ENCODE peak calls at places on chromosome 1, in five cellular contexts. N, E, W, K and B are unnamed samples.

GRCh38 chr1:101161619-101162018 is 75.2 kb upstream of the S1PR1 start:
- DNase-seq in N (no peak), K (peak; percentile 95), E (no peak), W (no peak), B (no peak)

GRCh38 chr1:12464627-12465056 is 153.4 kb downstream of the DHRS3 start:
- DNase-seq in K (no peak), N (peak; percentile 65), W (peak; percentile 97), E (no peak), B (peak; percentile 99)

GRCh38 chr1:234598974-234599616 is 10.9 kb downstream of the IRF2BP2 start:
- DNase-seq in E (no peak), K (peak; percentile 18), W (no peak), N (no peak), B (no peak)

GRCh38 chr1:8464377-8464776 is 146.5 kb downstream of the SLC45A1 start:
- DNase-seq in N (no peak), E (no peak), K (no peak), W (no peak), B (no peak)

GRCh38 chr1:230540416-230540815 is 101.9 kb upstream of the COG2 start:
- DNase-seq in N (no peak), K (no peak), W (no peak), E (no peak), B (no peak)

GRCh38 chr1:236844499-236845271 is 49.6 kb downstream of the MTR start:
- DNase-seq in W (peak; percentile 52), K (no peak), N (no peak), E (no peak), B (peak; percentile 48)

GRCh38 chr1:165898837-165899236 is 71.4 kb downstream of the UCK2 start:
- DNase-seq in N (peak; percentile 95), K (peak; percentile 70), W (peak; percentile 100), E (peak; percentile 14), B (peak; percentile 99)

GRCh38 chr1:21511579-21512522 is 2.6 kb downstream of the ALPL start:
- DNase-seq in E (no peak), W (peak; percentile 96), N (peak; percentile 55), K (no peak), B (peak; percentile 96)

GRCh38 chr1:27135920-27136551 is 18.9 kb downstream of the SLC9A1 start:
- DNase-seq in K (no peak), W (peak; percentile 42), E (peak; percentile 64), N (peak; percentile 16), B (no peak)

GRCh38 chr1:156571261-156571958 is 955 bp downstream of the IQGAP3 start:
- DNase-seq in N (peak; percentile 74), W (peak; percentile 96), E (no peak), K (peak; percentile 83), B (peak; percentile 91)

GRCh38 chr1:41645062-41645461 is 160.6 kb upstream of the EDN2 start:
- DNase-seq in E (no peak), K (no peak), W (no peak), N (no peak), B (no peak)
- H4K20me1 ChIP-seq in E (no peaks in the 10 kb centered on the region), K (no peaks in the 10 kb centered on the region), W (no peaks in the 10 kb centered on the region), N (no peaks in the 10 kb centered on the region), B (peaks cover 59% of the 10 kb centered on the region)

GRCh38 chr1:10779841-10780240 is 16.6 kb downstream of the CASZ1 start:
- DNase-seq in K (no peak), E (no peak), N (no peak), W (no peak), B (no peak)
- H3K4me1 ChIP-seq in K (no peaks in the 10 kb centered on the region), E (no peaks in the 10 kb centered on the region), N (peaks cover 23% of the 10 kb centered on the region), W (no peaks in the 10 kb centered on the region), B (peaks cover 8% of the 10 kb centered on the region)

GRCh38 chr1:224737353-224737727 is 121.2 kb downstream of the CNIH3 start:
- DNase-seq in N (no peak), W (no peak), K (no peak), E (no peak), B (no peak)
- H3K9ac ChIP-seq in N (no peak overlapping the region), W (no peak overlapping the region), K (no peak overlapping the region), E (no peak overlapping the region), B (peak overlapping the region; percentile 24)

GRCh38 chr1:41712687-41713086 is 206.0 kb downstream of the HIVEP3 start:
- DNase-seq in K (no peak), N (no peak), W (no peak), E (no peak), B (no peak)

GRCh38 chr1:41711581-41711980 is 207.1 kb downstream of the HIVEP3 start:
- DNase-seq in N (no peak), E (no peak), W (no peak), K (no peak), B (no peak)

GRCh38 chr1:41710980-41711379 is 207.7 kb downstream of the HIVEP3 start:
- DNase-seq in E (no peak), W (no peak), K (no peak), N (no peak), B (no peak)

GRCh38 chr1:41713141-41713540 is 205.6 kb downstream of the HIVEP3 start:
- DNase-seq in N (no peak), E (no peak), W (no peak), K (no peak), B (no peak)

GRCh38 chr1:41712081-41712480 is 206.6 kb downstream of the HIVEP3 start:
- DNase-seq in K (no peak), W (no peak), E (no peak), N (no peak), B (no peak)
- H4K20me1 ChIP-seq in K (no peaks in the 10 kb centered on the region), W (no peaks in the 10 kb centered on the region), E (no peaks in the 10 kb centered on the region), N (no peaks in the 10 kb centered on the region), B (no peaks in the 10 kb centered on the region)

GRCh38 chr1:205256956-205257615 is 29.3 kb downstream of the TMCC2 start:
- DNase-seq in N (no peak), W (no peak), K (no peak), E (no peak), B (no peak)
- H3K4me1 ChIP-seq in N (peaks cover 39% of the 10 kb centered on the region), W (peaks cover 15% of the 10 kb centered on the region), K (peaks cover 12% of the 10 kb centered on the region), E (peaks cover 4% of the 10 kb centered on the region), B (peaks cover 20% of the 10 kb centered on the region)